ENCODE peak calls at places on chromosomes 2 and 18, in nine cellular contexts. One of them, this sample, is unnamed.

GRCh38 chr2:67773876-67774275 is 288.9 kb downstream of the C1D start:
- DNase-seq in HTR-8/SVneo: no peak
- DNase-seq in right cardiac atrium: no peak
- DNase-seq in EL: no peak
- DNase-seq in C1 segment of cervical spinal cord: no peak
- DNase-seq in neural crest cell: no peak
- DNase-seq in HCEC 1CT: no peak
- DNase-seq in cardiac muscle cell: no peak
- DNase-seq in activated naive CD8-positive, alpha-beta T cell treated with anti-CD3 and anti-CD28 coated beads for 36 hours: no peak
- DNase-seq in this sample: no peak

GRCh38 chr18:63980027-63980426 is 10.1 kb downstream of the SERPINB8 start:
- DNase-seq in HTR-8/SVneo: no peak
- DNase-seq in right cardiac atrium: no peak
- DNase-seq in EL: no peak
- DNase-seq in C1 segment of cervical spinal cord: no peak
- DNase-seq in neural crest cell: no peak
- DNase-seq in HCEC 1CT: no peak
- DNase-seq in cardiac muscle cell: no peak
- DNase-seq in activated naive CD8-positive, alpha-beta T cell treated with anti-CD3 and anti-CD28 coated beads for 36 hours: no peak
- DNase-seq in this sample: no peak

GRCh38 chr2:191666241-191666640 is 11.7 kb upstream of the NABP1 start:
- DNase-seq in HTR-8/SVneo: no peak
- DNase-seq in right cardiac atrium: no peak
- DNase-seq in EL: peak; percentile 38
- DNase-seq in C1 segment of cervical spinal cord: no peak
- DNase-seq in neural crest cell: no peak
- DNase-seq in HCEC 1CT: no peak
- DNase-seq in cardiac muscle cell: no peak
- DNase-seq in activated naive CD8-positive, alpha-beta T cell treated with anti-CD3 and anti-CD28 coated beads for 36 hours: no peak
- DNase-seq in this sample: no peak

GRCh38 chr2:109440507-109441156 is 173.1 kb downstream of the SEPTIN10 start:
- DNase-seq in HTR-8/SVneo: no peak
- DNase-seq in right cardiac atrium: no peak
- DNase-seq in EL: no peak
- DNase-seq in C1 segment of cervical spinal cord: no peak
- DNase-seq in neural crest cell: no peak
- DNase-seq in HCEC 1CT: no peak
- DNase-seq in cardiac muscle cell: no peak
- DNase-seq in activated naive CD8-positive, alpha-beta T cell treated with anti-CD3 and anti-CD28 coated beads for 36 hours: no peak
- DNase-seq in this sample: no peak

GRCh38 chr2:11750422-11750821 is 4.0 kb downstream of the LPIN1 start:
- DNase-seq in HTR-8/SVneo: no peak
- DNase-seq in right cardiac atrium: no peak
- DNase-seq in EL: peak; percentile 25
- DNase-seq in C1 segment of cervical spinal cord: no peak
- DNase-seq in neural crest cell: no peak
- DNase-seq in HCEC 1CT: no peak
- DNase-seq in cardiac muscle cell: no peak
- DNase-seq in activated naive CD8-positive, alpha-beta T cell treated with anti-CD3 and anti-CD28 coated beads for 36 hours: peak; percentile 48
- DNase-seq in this sample: peak; percentile 64

GRCh38 chr2:105744091-105744908 is 412 bp upstream of the NCK2 start:
- DNase-seq in HTR-8/SVneo: peak; percentile 69
- DNase-seq in right cardiac atrium: peak; percentile 88
- DNase-seq in EL: peak; percentile 52
- DNase-seq in C1 segment of cervical spinal cord: peak; percentile 54
- DNase-seq in neural crest cell: peak; percentile 50
- DNase-seq in HCEC 1CT: peak; percentile 40
- DNase-seq in cardiac muscle cell: peak; percentile 89
- DNase-seq in activated naive CD8-positive, alpha-beta T cell treated with anti-CD3 and anti-CD28 coated beads for 36 hours: peak; percentile 81
- DNase-seq in this sample: no peak

GRCh38 chr2:162221064-162221463 is 22.2 kb downstream of the FAP start:
- DNase-seq in HTR-8/SVneo: peak; percentile 60
- DNase-seq in right cardiac atrium: peak; percentile 79
- DNase-seq in EL: peak; percentile 67
- DNase-seq in C1 segment of cervical spinal cord: peak; percentile 49
- DNase-seq in neural crest cell: peak; percentile 47
- DNase-seq in HCEC 1CT: peak; percentile 68
- DNase-seq in cardiac muscle cell: peak; percentile 60
- DNase-seq in activated naive CD8-positive, alpha-beta T cell treated with anti-CD3 and anti-CD28 coated beads for 36 hours: peak; percentile 52
- DNase-seq in this sample: peak; percentile 37

GRCh38 chr18:47758000-47758399 is 172.5 kb downstream of the SMAD2 start:
- DNase-seq in HTR-8/SVneo: no peak
- DNase-seq in right cardiac atrium: no peak
- DNase-seq in EL: no peak
- DNase-seq in C1 segment of cervical spinal cord: no peak
- DNase-seq in neural crest cell: no peak
- DNase-seq in HCEC 1CT: no peak
- DNase-seq in cardiac muscle cell: no peak
- DNase-seq in activated naive CD8-positive, alpha-beta T cell treated with anti-CD3 and anti-CD28 coated beads for 36 hours: no peak
- DNase-seq in this sample: no peak

GRCh38 chr2:117536139-117536538 is 278.4 kb upstream of the DDX18 start:
- DNase-seq in HTR-8/SVneo: no peak
- DNase-seq in right cardiac atrium: no peak
- DNase-seq in EL: no peak
- DNase-seq in C1 segment of cervical spinal cord: no peak
- DNase-seq in neural crest cell: no peak
- DNase-seq in HCEC 1CT: no peak
- DNase-seq in cardiac muscle cell: peak; percentile 49
- DNase-seq in activated naive CD8-positive, alpha-beta T cell treated with anti-CD3 and anti-CD28 coated beads for 36 hours: no peak
- DNase-seq in this sample: no peak

GRCh38 chr2:233093721-233094120 is 33.6 kb downstream of the INPP5D start:
- DNase-seq in HTR-8/SVneo: no peak
- DNase-seq in right cardiac atrium: no peak
- DNase-seq in EL: no peak
- DNase-seq in C1 segment of cervical spinal cord: no peak
- DNase-seq in neural crest cell: no peak
- DNase-seq in HCEC 1CT: no peak
- DNase-seq in cardiac muscle cell: no peak
- DNase-seq in activated naive CD8-positive, alpha-beta T cell treated with anti-CD3 and anti-CD28 coated beads for 36 hours: no peak
- DNase-seq in this sample: no peak

GRCh38 chr2:96856776-96857673 is 791 bp downstream of the ANKRD39 start:
- DNase-seq in HTR-8/SVneo: no peak
- DNase-seq in right cardiac atrium: no peak
- DNase-seq in EL: peak; percentile 43
- DNase-seq in C1 segment of cervical spinal cord: no peak
- DNase-seq in neural crest cell: no peak
- DNase-seq in HCEC 1CT: no peak
- DNase-seq in cardiac muscle cell: peak; percentile 37
- DNase-seq in activated naive CD8-positive, alpha-beta T cell treated with anti-CD3 and anti-CD28 coated beads for 36 hours: peak; percentile 25
- DNase-seq in this sample: no peak

GRCh38 chr2:135904590-135904989 is 28.3 kb upstream of the MCM6 start:
- DNase-seq in HTR-8/SVneo: no peak
- DNase-seq in right cardiac atrium: no peak
- DNase-seq in EL: peak; percentile 36
- DNase-seq in C1 segment of cervical spinal cord: no peak
- DNase-seq in neural crest cell: no peak
- DNase-seq in HCEC 1CT: peak; percentile 27
- DNase-seq in cardiac muscle cell: no peak
- DNase-seq in activated naive CD8-positive, alpha-beta T cell treated with anti-CD3 and anti-CD28 coated beads for 36 hours: no peak
- DNase-seq in this sample: no peak

GRCh38 chr2:148065936-148066335 is 45.0 kb downstream of the MBD5 start:
- DNase-seq in HTR-8/SVneo: no peak
- DNase-seq in right cardiac atrium: no peak
- DNase-seq in EL: no peak
- DNase-seq in C1 segment of cervical spinal cord: no peak
- DNase-seq in neural crest cell: no peak
- DNase-seq in HCEC 1CT: no peak
- DNase-seq in cardiac muscle cell: no peak
- DNase-seq in activated naive CD8-positive, alpha-beta T cell treated with anti-CD3 and anti-CD28 coated beads for 36 hours: no peak
- DNase-seq in this sample: no peak

GRCh38 chr2:198905881-198906612 is 551.7 kb downstream of the SATB2 start:
- DNase-seq in HTR-8/SVneo: no peak
- DNase-seq in right cardiac atrium: peak; percentile 16
- DNase-seq in EL: no peak
- DNase-seq in C1 segment of cervical spinal cord: no peak
- DNase-seq in neural crest cell: no peak
- DNase-seq in HCEC 1CT: peak; percentile 50
- DNase-seq in cardiac muscle cell: no peak
- DNase-seq in activated naive CD8-positive, alpha-beta T cell treated with anti-CD3 and anti-CD28 coated beads for 36 hours: no peak
- DNase-seq in this sample: no peak

GRCh38 chr2:237298323-237299118 is 115.4 kb downstream of the COL6A3 start:
- DNase-seq in HTR-8/SVneo: peak; percentile 53
- DNase-seq in right cardiac atrium: no peak
- DNase-seq in EL: peak; percentile 87
- DNase-seq in C1 segment of cervical spinal cord: no peak
- DNase-seq in neural crest cell: no peak
- DNase-seq in HCEC 1CT: peak; percentile 69
- DNase-seq in cardiac muscle cell: peak; percentile 77
- DNase-seq in activated naive CD8-positive, alpha-beta T cell treated with anti-CD3 and anti-CD28 coated beads for 36 hours: no peak
- DNase-seq in this sample: no peak

GRCh38 chr2:238240761-238241711 is 1.2 kb upstream of the HES6 start:
- DNase-seq in HTR-8/SVneo: peak; percentile 50
- DNase-seq in right cardiac atrium: peak; percentile 91
- DNase-seq in EL: peak; percentile 30
- DNase-seq in C1 segment of cervical spinal cord: no peak
- DNase-seq in neural crest cell: peak; percentile 72
- DNase-seq in HCEC 1CT: no peak
- DNase-seq in cardiac muscle cell: peak; percentile 86
- DNase-seq in activated naive CD8-positive, alpha-beta T cell treated with anti-CD3 and anti-CD28 coated beads for 36 hours: no peak
- DNase-seq in this sample: no peak

GRCh38 chr18:7524786-7525185 is 42.3 kb upstream of the PTPRM start:
- DNase-seq in HTR-8/SVneo: no peak
- DNase-seq in right cardiac atrium: no peak
- DNase-seq in EL: no peak
- DNase-seq in C1 segment of cervical spinal cord: no peak
- DNase-seq in neural crest cell: no peak
- DNase-seq in HCEC 1CT: no peak
- DNase-seq in cardiac muscle cell: no peak
- DNase-seq in activated naive CD8-positive, alpha-beta T cell treated with anti-CD3 and anti-CD28 coated beads for 36 hours: no peak
- DNase-seq in this sample: no peak

GRCh38 chr2:106843910-106844250 is 42.1 kb downstream of the ST6GAL2 start:
- DNase-seq in HTR-8/SVneo: no peak
- DNase-seq in right cardiac atrium: no peak
- DNase-seq in EL: no peak
- DNase-seq in C1 segment of cervical spinal cord: no peak
- DNase-seq in neural crest cell: no peak
- DNase-seq in HCEC 1CT: no peak
- DNase-seq in cardiac muscle cell: no peak
- DNase-seq in activated naive CD8-positive, alpha-beta T cell treated with anti-CD3 and anti-CD28 coated beads for 36 hours: no peak
- DNase-seq in this sample: no peak

This sample was measured in central memory CD8-positive, alpha-beta T cell.